ENCODE peak calls at places on chromosomes 7 and 10, in ten cellular contexts. B is choroid plexus epithelial cell, X is glutamatergic neuron, P is mesothelial cell of epicardium, Q is Calu3, H is neural crest cell, G is fibroblast of the aortic adventitia, U is WTC11, N is uterus, S is AG09309. W is an unnamed sample.

GRCh38 chr7:27576360-27576944 is 86.2 kb downstream of the HIBADH start:
- DNase-seq in P (no peak), X (no peak), Q (peak), N (no peak), S (peak), H (no peak), G (peak), B (peak), U (no peak), W (peak)

GRCh38 chr7:4845740-4846142 is 16.1 kb downstream of the PAPOLB start:
- DNase-seq in N (peak), H (no peak), G (peak), X (peak), Q (no peak), P (no peak), U (peak), B (peak), S (no peak), W (peak)

GRCh38 chr10:43002596-43002995 is 74.3 kb upstream of the RET start:
- DNase-seq in X (no peak), B (no peak), H (no peak), P (no peak), G (no peak), Q (no peak), N (no peak), S (no peak), U (peak), W (no peak)

GRCh38 chr7:84194484-84195260 is at the start of gene SEMA3A:
- DNase-seq in N (no peak), P (peak), Q (peak), G (peak), X (peak), U (peak), S (peak), H (peak), B (peak), W (peak)

GRCh38 chr7:157481389-157481788 is 144.6 kb downstream of the DNAJB6 start:
- DNase-seq in N (no peak), P (peak), S (no peak), G (no peak), Q (no peak), B (no peak), U (no peak), X (no peak), H (no peak), W (no peak)

GRCh38 chr10:93469454-93469853 is 12.7 kb downstream of the MYOF start:
- DNase-seq in S (no peak), G (no peak), U (no peak), P (no peak), H (no peak), B (no peak), Q (no peak), X (no peak), N (no peak), W (no peak)

GRCh38 chr10:50447691-50448090 is 176.1 kb downstream of the SGMS1 start:
- DNase-seq in H (no peak), X (no peak), Q (no peak), B (no peak), G (no peak), U (no peak), N (no peak), S (no peak), P (no peak), W (no peak)

GRCh38 chr10:132037676-132037975 is 28.1 kb upstream of the JAKMIP3 start:
- DNase-seq in U (peak), B (no peak), H (no peak), N (no peak), G (no peak), Q (no peak), X (no peak), P (no peak), S (no peak), W (no peak)

GRCh38 chr7:50713357-50713965 is 69.2 kb downstream of the GRB10 start:
- DNase-seq in X (no peak), B (no peak), N (no peak), P (no peak), U (no peak), H (no peak), Q (no peak), S (no peak), G (no peak), W (no peak)

GRCh38 chr7:4178416-4178815 is 503.7 kb upstream of the FOXK1 start:
- DNase-seq in B (no peak), X (no peak), G (no peak), H (no peak), P (no peak), S (no peak), U (no peak), Q (no peak), N (no peak), W (no peak)

GRCh38 chr10:122045212-122045611 is 56.2 kb downstream of the TACC2 start:
- DNase-seq in B (no peak), N (no peak), P (no peak), S (no peak), H (no peak), X (no peak), G (no peak), Q (no peak), U (no peak), W (no peak)

GRCh38 chr7:77288676-77289320 is 89.2 kb upstream of the FGL2 start:
- DNase-seq in U (no peak), G (no peak), P (no peak), Q (no peak), N (no peak), B (no peak), S (no peak), X (no peak), H (no peak), W (no peak)

GRCh38 chr10:119283818-119284217 is 76.4 kb downstream of the GRK5 start:
- DNase-seq in G (no peak), X (no peak), H (no peak), B (no peak), P (no peak), S (no peak), Q (no peak), N (no peak), U (no peak), W (no peak)

GRCh38 chr7:81515009-81515408 is 254.8 kb downstream of the HGF start:
- DNase-seq in U (no peak), P (no peak), N (no peak), H (no peak), B (peak), S (no peak), G (peak), Q (no peak), X (no peak), W (no peak)

GRCh38 chr10:128837478-128837877 is 629.6 kb upstream of the MGMT start:
- DNase-seq in X (no peak), H (no peak), B (no peak), G (no peak), U (no peak), S (no peak), P (no peak), N (no peak), Q (no peak), W (no peak)

GRCh38 chr10:79413196-79413595 is 32.2 kb downstream of the ZCCHC24 start:
- DNase-seq in G (no peak), N (no peak), Q (no peak), B (no peak), P (no peak), U (no peak), S (no peak), X (peak), H (no peak), W (no peak)

GRCh38 chr7:133770863-133771492 is 356.2 kb upstream of the LRGUK start:
- DNase-seq in N (no peak), G (peak), X (no peak), S (no peak), B (peak), U (no peak), H (no peak), P (no peak), Q (peak), W (no peak)

GRCh38 chr10:58641095-58641531 is 128.4 kb downstream of the BICC1 start:
- DNase-seq in G (peak), P (no peak), B (peak), H (no peak), Q (peak), U (no peak), X (no peak), N (no peak), S (peak), W (no peak)

GRCh38 chr10:129939416-129940275 is 24.4 kb downstream of the EBF3 start:
- DNase-seq in P (no peak), H (no peak), Q (no peak), U (no peak), S (no peak), X (peak), N (no peak), G (no peak), B (no peak), W (no peak)

GRCh38 chr7:36937754-36938551 is 213.7 kb upstream of the AOAH start:
- DNase-seq in P (no peak), B (no peak), X (no peak), G (no peak), S (no peak), N (no peak), Q (no peak), U (no peak), H (no peak), W (no peak)

GRCh38 chr10:61904711-61905445 is 3.4 kb downstream of the ARID5B start:
- DNase-seq in P (no peak), U (no peak), Q (peak), B (peak), X (no peak), H (no peak), N (no peak), S (peak), G (peak), W (no peak)

GRCh38 chr10:71272122-71272771 is 46.8 kb upstream of the SLC29A3 start:
- DNase-seq in H (no peak), P (no peak), U (no peak), N (no peak), G (peak), B (peak), S (no peak), X (no peak), Q (no peak), W (no peak)

GRCh38 chr7:69654381-69654780 is 56.1 kb downstream of the AUTS2 start:
- DNase-seq in P (no peak), U (no peak), B (peak), X (no peak), S (no peak), N (no peak), Q (no peak), G (peak), H (no peak), W (no peak)

GRCh38 chr10:29689001-29689400 is 54.2 kb upstream of the SVIL start:
- DNase-seq in N (no peak), H (no peak), U (no peak), G (peak), B (peak), S (peak), Q (no peak), P (no peak), X (no peak), W (no peak)

GRCh38 chr10:49028639-49029038 is 86.7 kb downstream of the VSTM4 start:
- DNase-seq in S (no peak), P (no peak), N (no peak), B (no peak), Q (no peak), H (no peak), X (no peak), U (no peak), G (no peak), W (no peak)

GRCh38 chr10:86036544-86036831 is 330.1 kb downstream of the GRID1 start:
- DNase-seq in U (no peak), N (no peak), X (no peak), P (no peak), H (no peak), Q (no peak), B (no peak), G (no peak), S (no peak), W (no peak)

GRCh38 chr10:96767611-96768010 is 47.3 kb upstream of the PIK3AP1 start:
- DNase-seq in H (no peak), G (no peak), X (no peak), B (no peak), P (no peak), S (no peak), N (no peak), U (no peak), Q (no peak), W (no peak)

GRCh38 chr7:130299909-130300308 is 6.9 kb downstream of the CPA4 start:
- DNase-seq in N (no peak), Q (no peak), S (no peak), H (no peak), X (no peak), G (no peak), U (no peak), P (no peak), B (no peak), W (no peak)
- TF ChIP-seq CTCF in N (no peak), Q (no peak), S (no peak), H (no peak), X (no peak), G (no peak), U (no peak), P (no peak), B (no peak), W (no peak)

GRCh38 chr7:47523401-47523800 is 58.5 kb downstream of the TNS3 start:
- DNase-seq in X (no peak), S (no peak), G (no peak), Q (no peak), H (no peak), U (no peak), N (no peak), P (no peak), B (no peak), W (no peak)
- TF ChIP-seq CTCF in X (no peak), S (no peak), G (no peak), Q (no peak), H (no peak), U (no peak), N (no peak), P (no peak), B (no peak), W (no peak)

GRCh38 chr10:98013776-98014175 is 16.6 kb downstream of the CRTAC1 start:
- DNase-seq in N (no peak), S (no peak), B (no peak), U (no peak), Q (no peak), X (no peak), G (no peak), P (no peak), H (no peak), W (no peak)

GRCh38 chr10:98012654-98013053 is 17.8 kb downstream of the CRTAC1 start:
- DNase-seq in S (no peak), N (no peak), H (no peak), Q (no peak), G (no peak), B (no peak), X (no peak), P (no peak), U (no peak), W (no peak)

GRCh38 chr10:98016781-98017475 is 13.5 kb downstream of the CRTAC1 start:
- DNase-seq in S (no peak), H (no peak), Q (no peak), B (no peak), P (no peak), N (no peak), U (no peak), G (no peak), X (no peak), W (no peak)

GRCh38 chr10:98010939-98011685 is 19.3 kb downstream of the CRTAC1 start:
- DNase-seq in S (no peak), B (no peak), P (no peak), U (no peak), Q (no peak), N (no peak), G (no peak), X (no peak), H (no peak), W (no peak)

DNA sequence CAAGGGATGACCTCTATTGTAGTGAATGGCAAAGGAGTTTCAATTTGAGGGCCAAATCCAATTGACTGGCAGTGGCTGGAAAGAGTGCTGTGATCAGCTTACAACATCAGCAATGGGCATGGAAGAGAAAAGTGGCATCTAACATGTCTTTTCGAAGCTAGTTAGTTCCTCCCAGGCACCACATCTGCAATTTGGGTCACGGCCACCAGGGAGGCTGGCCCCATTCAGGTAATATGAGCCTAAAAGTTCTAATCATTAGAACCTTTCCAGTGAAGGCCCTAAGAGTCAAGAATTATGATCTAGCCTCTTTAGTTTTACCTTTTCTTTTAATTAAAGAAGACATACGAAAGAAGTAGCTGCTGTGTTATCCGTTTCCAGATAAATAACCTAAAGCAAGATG is 17.3 kb downstream of the CRTAC1 start:
- DNase-seq in G (no peak), S (no peak), N (no peak), H (no peak), P (no peak), X (no peak), U (no peak), Q (no peak), B (no peak), W (no peak)
- TF ChIP-seq CTCF in G (no peak), S (no peak), N (no peak), H (no peak), P (peak), X (peak), U (peak), Q (no peak), B (no peak), W (peak)

GRCh38 chr7:1188720-1189294 is 28.8 kb upstream of the ZFAND2A start:
- DNase-seq in H (no peak), S (no peak), Q (no peak), G (no peak), B (no peak), X (no peak), P (no peak), N (no peak), U (no peak), W (no peak)

GRCh38 chr7:1193593-1194424 is 33.8 kb upstream of the ZFAND2A start:
- DNase-seq in S (no peak), B (peak), X (peak), N (no peak), G (peak), U (peak), H (no peak), P (no peak), Q (peak), W (peak)

GRCh38 chr7:1189986-1190772 is 30.2 kb upstream of the ZFAND2A start:
- DNase-seq in Q (no peak), P (no peak), N (no peak), U (no peak), H (no peak), X (no peak), B (no peak), G (no peak), S (no peak), W (no peak)

GRCh38 chr7:1196950-1197349 is 35.7 kb upstream of the UNCX start:
- DNase-seq in B (no peak), X (no peak), Q (no peak), P (no peak), S (no peak), H (no peak), N (no peak), G (no peak), U (no peak), W (no peak)

GRCh38 chr7:1192171-1192676 is 32.2 kb upstream of the ZFAND2A start:
- DNase-seq in X (no peak), H (no peak), B (peak), U (no peak), Q (no peak), G (peak), N (no peak), S (peak), P (no peak), W (peak)
- TF ChIP-seq CTCF in X (no peak), H (no peak), B (peak), U (no peak), Q (no peak), G (no peak), N (no peak), S (no peak), P (no peak), W (no peak)

GRCh38 chr7:45720989-45721388 is 146.8 kb downstream of the ADCY1 start:
- DNase-seq in P (no peak), S (no peak), G (no peak), N (no peak), B (no peak), H (no peak), U (no peak), X (no peak), Q (no peak), W (no peak)

GRCh38 chr7:45717537-45718235 is 143.5 kb downstream of the ADCY1 start:
- DNase-seq in U (no peak), B (no peak), P (no peak), Q (no peak), G (no peak), N (no peak), S (no peak), X (no peak), H (no peak), W (no peak)

GRCh38 chr7:45726883-45727282 is 146.0 kb downstream of the CCDC201 start:
- DNase-seq in H (no peak), X (no peak), B (no peak), S (no peak), U (no peak), G (no peak), P (no peak), Q (no peak), N (no peak), W (no peak)

GRCh38 chr7:45718464-45719330 is 144.5 kb downstream of the ADCY1 start:
- DNase-seq in N (no peak), P (no peak), S (no peak), U (no peak), Q (no peak), G (no peak), X (no peak), B (peak), H (no peak), W (no peak)

DNA sequence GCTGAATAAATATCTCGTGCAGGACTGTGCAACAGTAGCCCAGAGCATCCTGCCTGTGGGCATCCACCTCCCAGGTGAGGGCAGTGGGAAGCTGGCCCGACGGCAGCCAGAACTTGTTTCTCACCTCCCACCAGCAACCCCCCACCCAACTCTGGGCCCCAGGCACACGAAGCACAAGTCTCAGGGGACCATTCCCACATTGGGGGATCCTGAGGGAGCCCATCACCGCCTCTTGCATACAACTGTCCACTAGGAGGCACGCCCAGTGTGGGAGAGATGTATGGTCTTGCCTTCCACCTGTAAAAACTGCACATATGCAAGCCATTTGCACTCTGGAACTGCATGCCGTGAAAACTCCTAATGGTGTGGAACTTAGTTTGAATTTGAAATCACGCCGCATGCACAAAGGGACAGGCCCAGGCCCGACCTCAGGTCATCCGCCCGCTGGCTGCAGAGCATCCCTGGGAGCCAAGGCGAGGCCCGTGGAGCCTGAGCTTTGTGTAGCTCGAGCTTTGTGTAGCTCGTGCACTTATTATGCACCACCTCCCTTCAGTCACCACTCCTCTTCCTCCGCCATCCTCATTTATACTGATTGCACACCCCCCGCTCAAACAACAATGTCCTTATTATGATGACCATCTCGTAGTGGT is 147.9 kb downstream of the ADCY1 start:
- DNase-seq in X (no peak), Q (no peak), B (no peak), U (no peak), N (no peak), H (no peak), S (no peak), G (no peak), P (no peak), W (no peak)
- TF ChIP-seq CTCF in X (peak), Q (no peak), B (peak), U (no peak), N (no peak), H (peak), S (no peak), G (peak), P (no peak), W (no peak)

GRCh38 chr7:47195641-47196040 is 386.3 kb downstream of the TNS3 start:
- DNase-seq in N (no peak), X (no peak), G (no peak), P (no peak), H (no peak), S (no peak), B (no peak), Q (no peak), U (no peak), W (peak)
- TF ChIP-seq CTCF in N (no peak), X (peak), G (no peak), P (no peak), H (peak), S (peak), B (peak), Q (no peak), U (peak), W (peak)